ENCODE peak calls at places on chromosomes 13 and 19, in four cellular contexts. G is HCT116, Q is SK-N-SH, T is GM12878. L is an unnamed sample.

GRCh38 chr19:49403404-49404187 is 15.5 kb downstream of the KASH5 start:
- DNase-seq in G (no peak), Q (peak; percentile 3), T (no peak), L (no peak)

GRCh38 chr19:756821-757688 is 6.1 kb downstream of the MISP start:
- DNase-seq in G (no peak), Q (no peak), T (no peak), L (no peak)

GRCh38 chr13:56198350-56198749 is 942.4 kb upstream of the PRR20A start:
- DNase-seq in G (no peak), Q (no peak), T (no peak), L (no peak)

GRCh38 chr13:39196957-39197644 is 158.8 kb downstream of the NHLRC3 start:
- DNase-seq in G (no peak), Q (no peak), T (no peak), L (no peak)

GRCh38 chr13:22451345-22451744 is 729.4 kb upstream of the SGCG start:
- DNase-seq in G (no peak), Q (no peak), T (no peak), L (no peak)

GRCh38 chr13:112576191-112576590 is 11.8 kb downstream of the TUBGCP3 start:
- DNase-seq in G (no peak), Q (no peak), T (no peak), L (no peak)

GRCh38 chr13:94239135-94239534 is 240.3 kb downstream of the DCT start:
- DNase-seq in G (no peak), Q (no peak), T (no peak), L (peak; percentile 15)

GRCh38 chr13:94079876-94080275 is 399.6 kb downstream of the DCT start:
- DNase-seq in G (no peak), Q (no peak), T (no peak), L (no peak)

GRCh38 chr19:4305659-4306058 is 1.3 kb downstream of the FSD1 start:
- DNase-seq in G (no peak), Q (no peak), T (no peak), L (no peak)

GRCh38 chr19:19775891-19776205 is 42.9 kb upstream of the ZNF14 start:
- DNase-seq in G (no peak), Q (no peak), T (no peak), L (no peak)

GRCh38 chr19:31501427-31502195 is 152.4 kb upstream of the TSHZ3 start:
- DNase-seq in G (no peak), Q (no peak), T (no peak), L (no peak)

GRCh38 chr13:74870865-74871264 is 611.1 kb downstream of the TBC1D4 start:
- DNase-seq in G (no peak), Q (no peak), T (no peak), L (no peak)

GRCh38 chr19:43738780-43739211 is 16.0 kb downstream of the SMG9 start:
- DNase-seq in G (no peak), Q (no peak), T (no peak), L (no peak)

GRCh38 chr13:50006426-50007135 is 8.7 kb upstream of the KCNRG start:
- DNase-seq in G (no peak), Q (no peak), T (no peak), L (no peak)

GRCh38 chr19:373391-374182 is 29.0 kb upstream of the MIER2 start:
- DNase-seq in G (no peak), Q (no peak), T (no peak), L (no peak)

GRCh38 chr19:48624791-48625723 is 5.8 kb downstream of the SPHK2 start:
- DNase-seq in G (no peak), Q (no peak), T (no peak), L (no peak)

GRCh38 chr13:27374126-27374613 is 50.2 kb upstream of the GTF3A start:
- DNase-seq in G (no peak), Q (no peak), T (no peak), L (no peak)

GRCh38 chr19:38952395-38953165 is 21.8 kb downstream of the MRPS12 start:
- DNase-seq in G (no peak), Q (no peak), T (no peak), L (no peak)

GRCh38 chr19:56597696-56598095 is 2.6 kb downstream of the ZNF71 start:
- DNase-seq in G (no peak), Q (no peak), T (no peak), L (no peak)

DNA sequence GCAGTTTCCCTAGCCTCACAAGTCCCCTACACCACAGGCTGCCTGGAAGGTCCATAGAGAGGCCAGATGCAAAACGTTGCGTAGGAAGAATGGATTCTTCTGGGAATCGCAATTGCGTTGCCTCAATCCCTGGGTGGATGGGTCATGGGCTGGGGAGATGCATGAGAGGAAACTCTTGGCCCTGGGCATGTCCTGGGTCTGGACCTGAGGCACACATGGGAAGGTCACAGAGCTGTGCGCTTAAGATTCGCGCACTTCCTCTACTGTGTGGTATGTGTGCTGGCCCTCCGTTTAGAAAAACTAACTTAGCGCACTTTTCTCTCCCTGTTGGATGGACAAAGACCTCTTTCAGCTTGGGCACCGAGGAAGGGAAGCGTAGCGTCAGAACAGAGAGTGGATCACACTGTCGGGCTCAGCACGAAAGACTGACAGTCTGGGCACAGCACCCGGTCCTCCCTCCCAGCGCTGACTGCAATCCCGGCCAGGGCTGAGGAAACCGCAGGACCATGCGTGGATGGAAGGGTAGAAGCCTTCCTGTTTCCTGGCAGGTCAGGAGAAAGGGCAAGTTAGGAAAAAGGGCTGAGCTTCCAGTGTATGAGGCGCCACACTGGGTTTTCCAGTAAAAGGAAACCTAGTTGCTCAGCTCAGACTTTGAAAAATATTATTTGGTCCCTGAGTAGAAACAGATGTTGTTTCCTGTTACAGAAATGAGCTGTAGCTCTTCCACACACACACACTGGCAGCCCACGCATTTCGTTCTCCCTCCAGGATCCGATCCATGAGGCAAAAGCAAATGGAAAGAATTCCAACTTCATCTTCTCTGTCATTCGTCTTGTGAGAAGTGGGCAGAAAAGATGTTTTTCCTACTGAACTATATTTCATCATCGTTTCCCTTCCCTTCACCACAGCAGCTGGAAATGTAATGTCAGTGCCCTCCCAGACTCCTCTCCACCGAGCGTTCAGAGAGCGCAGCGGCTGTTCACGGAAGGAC is 86.0 kb downstream of the ING1 start:
- DNase-seq in G (no peak), Q (no peak), T (no peak), L (no peak)
- TF ChIP-seq SIN3A in G (no peak), Q (no peak), T (no peak), L (no peak)

GRCh38 chr13:42836930-42837329 is 55.5 kb downstream of the FAM216B start:
- DNase-seq in G (peak; percentile 4), Q (no peak), T (no peak), L (no peak)
- TF ChIP-seq CTCF in G (peak; percentile 17), Q (peak; percentile 57), T (peak; percentile 27), L (peak; percentile 22)

GRCh38 chr13:99811067-99811715 is 160.4 kb downstream of the ZIC5 start:
- DNase-seq in G (no peak), Q (no peak), T (no peak), L (no peak)

GRCh38 chr13:99805361-99805760 is 166.2 kb downstream of the ZIC5 start:
- DNase-seq in G (no peak), Q (no peak), T (no peak), L (no peak)

GRCh38 chr13:99809931-99810330 is 161.6 kb downstream of the ZIC5 start:
- DNase-seq in G (no peak), Q (no peak), T (no peak), L (no peak)

GRCh38 chr13:99806671-99807070 is 164.9 kb downstream of the ZIC5 start:
- DNase-seq in G (no peak), Q (peak; percentile 63), T (no peak), L (no peak)

GRCh38 chr13:99808786-99809185 is 162.8 kb downstream of the ZIC5 start:
- DNase-seq in G (no peak), Q (no peak), T (no peak), L (no peak)
- TF ChIP-seq SIN3A in G (no peak), Q (no peak), T (no peak), L (no peak)

DNA sequence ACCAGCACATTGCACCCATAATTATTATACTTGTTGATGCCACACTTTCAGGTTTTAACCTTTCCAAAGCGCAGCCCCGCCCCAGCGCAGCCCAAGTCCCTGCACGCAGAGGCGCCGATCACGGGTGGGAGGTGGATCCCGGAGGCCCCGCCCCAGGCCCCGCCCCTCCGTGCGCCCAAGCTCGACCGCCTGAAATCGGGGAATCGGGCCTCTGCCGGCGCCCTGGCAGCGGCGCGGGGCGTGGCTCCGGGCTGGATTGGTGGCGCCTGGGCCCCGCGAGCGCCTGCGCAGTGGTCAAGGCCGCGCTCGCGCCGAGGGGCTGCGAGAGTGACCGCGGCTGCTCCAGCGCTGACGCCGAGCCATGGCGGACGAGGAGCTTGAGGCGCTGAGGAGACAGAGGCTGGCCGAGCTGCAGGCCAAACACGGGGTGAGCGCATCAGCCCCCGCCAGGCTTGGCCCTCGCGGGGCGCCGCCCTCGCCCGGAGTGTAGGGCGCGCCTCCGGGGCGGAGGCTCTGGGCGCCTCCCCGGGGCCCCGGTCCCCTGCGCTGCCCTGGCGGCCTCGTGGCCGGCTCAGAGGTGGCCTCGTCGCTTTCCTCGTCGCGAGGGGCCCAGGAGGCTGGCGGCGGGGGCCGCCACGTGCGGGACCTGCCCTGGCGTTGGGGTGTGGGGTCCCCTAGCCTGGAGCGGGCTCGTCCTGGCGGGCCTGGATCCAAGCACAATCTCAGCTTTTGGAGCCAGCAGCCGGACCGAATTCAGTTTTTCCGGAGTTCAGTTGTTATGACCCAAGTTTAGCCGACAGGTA is at the start of gene PDCD5:
- DNase-seq in G (peak; percentile 82), Q (peak; percentile 99), T (peak; percentile 51), L (peak; percentile 61)
- TF ChIP-seq CTCF in G (no peak), Q (no peak), T (no peak), L (no peak)

DNA sequence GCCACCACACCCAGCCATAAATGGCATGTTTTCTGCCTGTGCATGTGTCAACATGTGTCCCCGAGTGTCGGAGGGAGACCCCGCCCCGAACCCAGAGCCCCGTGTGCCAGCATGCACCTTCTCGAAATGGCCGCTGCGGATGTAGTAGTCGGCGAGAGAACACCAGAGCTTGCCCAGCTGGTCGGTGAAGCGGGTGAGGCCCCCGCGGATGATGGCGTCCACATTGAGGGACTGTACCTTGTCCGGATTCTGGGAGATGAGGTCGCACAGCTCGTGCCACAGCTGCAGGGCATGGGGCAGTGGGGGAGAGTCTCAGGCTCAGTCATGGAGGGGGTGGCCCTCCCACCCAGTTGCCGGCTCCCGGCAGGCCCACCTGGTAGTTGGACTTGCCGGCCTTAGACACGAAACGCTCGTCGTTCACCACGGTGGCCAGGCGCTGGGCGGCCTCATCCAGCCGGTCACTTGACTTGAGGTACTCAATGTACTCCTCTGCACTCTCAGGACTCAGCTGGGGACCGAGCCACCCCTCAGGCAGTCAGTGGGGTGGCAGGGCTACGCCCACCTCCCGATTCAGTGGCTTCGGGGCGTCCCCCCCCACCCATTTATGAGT is 3.5 kb downstream of the XAB2 start:
- DNase-seq in G (no peak), Q (no peak), T (no peak), L (no peak)
- TF ChIP-seq SIN3A in G (no peak), Q (no peak), T (no peak), L (no peak)

GRCh38 chr19:54521860-54522513 is 19.4 kb downstream of the LAIR2 start:
- DNase-seq in G (no peak), Q (no peak), T (no peak), L (no peak)

GRCh38 chr19:54517483-54517882 is 14.9 kb downstream of the LAIR2 start:
- DNase-seq in G (no peak), Q (no peak), T (no peak), L (peak; percentile 75)

GRCh38 chr19:54518844-54519243 is 16.2 kb downstream of the LAIR2 start:
- DNase-seq in G (no peak), Q (no peak), T (peak; percentile 73), L (peak; percentile 96)

GRCh38 chr19:54523403-54523802 is 20.8 kb downstream of the LAIR2 start:
- DNase-seq in G (no peak), Q (no peak), T (peak; percentile 71), L (peak; percentile 97)

GRCh38 chr19:54521022-54521859 is 18.6 kb downstream of the LAIR2 start:
- DNase-seq in G (no peak), Q (no peak), T (peak; percentile 65), L (no peak)
- TF ChIP-seq CTCF in G (no peak), Q (no peak), T (no peak), L (no peak)

GRCh38 chr19:35353635-35354034 is 4.6 kb upstream of the FFAR3 start:
- DNase-seq in G (no peak), Q (no peak), T (no peak), L (no peak)
- TF ChIP-seq SIN3A in G (no peak), Q (no peak), T (no peak), L (no peak)